ENCODE peak calls at places on chromosomes 13 and 19, in ten cellular contexts. N is ascending aorta; Z is amniotic stem cell; C is left colon; Y is sciatic nerve; V is right cardiac atrium; Q is non-pigmented ciliary epithelial cell; J is HEK293T; G is neural crest cell; X is stimulated activated effector memory CD8-positive, alpha-beta T cell treated with anti-CD3 and anti-CD28 coated beads, Interleukin-12 subunit alpha, Interleukin-12 subunit beta, amount 100 ng/mL, for 72 hours. K is an unnamed sample.
A peak's percentile ranks its signal among the peaks of the same experiment; 100 is the strongest.

GRCh38 chr13:44236370-44236769 is 137.3 kb upstream of the SERP2 start:
- DNase-seq in N (no peak), Z (no peak), C (no peak), Y (no peak), V (no peak), Q (no peak), J (no peak), G (no peak), X (no peak), K (no peak)

GRCh38 chr19:43683905-43684304 is 13.9 kb upstream of the PLAUR start:
- DNase-seq in N (no peak), Z (no peak), C (no peak), Y (no peak), V (no peak), Q (no peak), J (no peak), G (no peak), X (no peak), K (no peak)

GRCh38 chr13:33262069-33262487 is 23.5 kb downstream of the STARD13 start:
- DNase-seq in N (no peak), Z (no peak), C (no peak), Y (no peak), V (no peak), Q (no peak), J (no peak), G (no peak), X (no peak), K (no peak)

GRCh38 chr13:29707876-29708543 is 112.5 kb upstream of the SLC7A1 start:
- DNase-seq in N (no peak), Z (peak; percentile 3), C (peak; percentile 36), Y (no peak), V (peak; percentile 26), Q (no peak), J (peak; percentile 75), G (no peak), X (peak; percentile 18), K (peak; percentile 22)

GRCh38 chr13:35524192-35524591 is 47.7 kb upstream of the MAB21L1 start:
- DNase-seq in N (no peak), Z (no peak), C (no peak), Y (no peak), V (no peak), Q (no peak), J (no peak), G (no peak), X (no peak), K (no peak)

GRCh38 chr19:53634768-53635167 is 3.0 kb downstream of the DPRX start:
- DNase-seq in N (no peak), Z (no peak), C (no peak), Y (no peak), V (no peak), Q (no peak), J (no peak), G (no peak), X (no peak), K (no peak)

GRCh38 chr19:56309511-56310185 is 5.0 kb downstream of the ZSCAN5A start:
- DNase-seq in N (no peak), Z (no peak), C (peak; percentile 51), Y (no peak), V (peak; percentile 28), Q (no peak), J (peak; percentile 62), G (peak; percentile 58), X (peak; percentile 47), K (peak; percentile 44)

GRCh38 chr13:111177803-111178389 is 62.8 kb downstream of the ARHGEF7 start:
- DNase-seq in N (no peak), Z (peak; percentile 17), C (no peak), Y (no peak), V (no peak), Q (peak; percentile 53), J (no peak), G (no peak), X (no peak), K (no peak)

GRCh38 chr19:35978832-35979365 is 16.1 kb upstream of the SDHAF1 start:
- DNase-seq in N (no peak), Z (no peak), C (no peak), Y (no peak), V (no peak), Q (no peak), J (no peak), G (no peak), X (no peak), K (no peak)

GRCh38 chr13:51839711-51840110 is 5.3 kb downstream of the TMEM272 start:
- DNase-seq in N (no peak), Z (no peak), C (no peak), Y (no peak), V (no peak), Q (no peak), J (no peak), G (no peak), X (no peak), K (no peak)

GRCh38 chr19:49481020-49481683 is 6.3 kb upstream of the RPL13A start:
- DNase-seq in N (no peak), Z (no peak), C (no peak), Y (no peak), V (no peak), Q (no peak), J (no peak), G (no peak), X (no peak), K (no peak)

GRCh38 chr19:53992211-53992610 is 774 bp downstream of the CACNG6 start:
- DNase-seq in N (no peak), Z (no peak), C (no peak), Y (no peak), V (no peak), Q (no peak), J (no peak), G (no peak), X (no peak), K (no peak)

GRCh38 chr13:27830010-27830409 is 37.7 kb downstream of the GSX1 start:
- DNase-seq in N (no peak), Z (no peak), C (peak; percentile 73), Y (peak; percentile 70), V (peak; percentile 34), Q (no peak), J (peak; percentile 84), G (peak; percentile 67), X (peak; percentile 70), K (peak; percentile 62)

GRCh38 chr19:16205205-16206045 is 7.7 kb downstream of the AP1M1 start:
- DNase-seq in N (no peak), Z (no peak), C (peak; percentile 2), Y (peak; percentile 55), V (peak; percentile 53), Q (no peak), J (no peak), G (no peak), X (no peak), K (no peak)

GRCh38 chr19:33365676-33366075 is 7.8 kb upstream of the CEBPG start:
- DNase-seq in N (no peak), Z (no peak), C (peak; percentile 47), Y (no peak), V (no peak), Q (no peak), J (no peak), G (no peak), X (no peak), K (no peak)

GRCh38 chr13:95411641-95412040 is 110.4 kb upstream of the ABCC4 start:
- DNase-seq in N (no peak), Z (no peak), C (no peak), Y (no peak), V (no peak), Q (no peak), J (no peak), G (no peak), X (no peak), K (no peak)

GRCh38 chr19:339262-339887 is 5.2 kb downstream of the MIER2 start:
- DNase-seq in N (no peak), Z (no peak), C (no peak), Y (no peak), V (no peak), Q (no peak), J (no peak), G (no peak), X (no peak), K (no peak)

GRCh38 chr19:50489461-50490011 is 12.9 kb upstream of the GARIN5A start:
- DNase-seq in N (no peak), Z (no peak), C (no peak), Y (no peak), V (no peak), Q (no peak), J (no peak), G (no peak), X (no peak), K (no peak)

GRCh38 chr19:28586501-28586900 is 626.5 kb downstream of the UQCRFS1 start:
- DNase-seq in N (no peak), Z (no peak), C (no peak), Y (no peak), V (no peak), Q (no peak), J (no peak), G (no peak), X (no peak), K (no peak)

GRCh38 chr19:13784731-13785452 is 10.4 kb upstream of the ZSWIM4 start:
- DNase-seq in N (peak; percentile 28), Z (peak; percentile 67), C (peak; percentile 86), Y (peak; percentile 87), V (peak; percentile 79), Q (no peak), J (peak; percentile 72), G (peak; percentile 63), X (peak; percentile 57), K (peak; percentile 47)